ENCODE peak calls at places on chromosomes 2 and 18, in seven cellular contexts. T is heart left ventricle, L is T follicular helper cell, E is astrocyte, J is colonic mucosa, Z is endodermal cell, P is astrocyte of the cerebellum. F is an unnamed sample.

GRCh38 chr2:216621292-216621691 is 11.9 kb upstream of the IGFBP2 start:
- DNase-seq in T (no peak), L (no peak), E (no peak), J (no peak), Z (no peak), P (no peak), F (no peak)

GRCh38 chr18:32439241-32439640 is 31.4 kb downstream of the GAREM1 start:
- DNase-seq in T (no peak), L (no peak), E (no peak), J (no peak), Z (no peak), P (no peak), F (no peak)

GRCh38 chr2:37652199-37652640 is 19.2 kb downstream of the CDC42EP3 start:
- DNase-seq in T (no peak), L (no peak), E (peak; percentile 95), J (no peak), Z (no peak), P (peak; percentile 79), F (no peak)

GRCh38 chr2:108917078-108917440 is 72.0 kb downstream of the EDAR start:
- DNase-seq in T (no peak), L (no peak), E (peak; percentile 28), J (peak; percentile 28), Z (no peak), P (no peak), F (peak; percentile 29)

GRCh38 chr2:148218326-148219075 is 197.6 kb downstream of the MBD5 start:
- DNase-seq in T (no peak), L (no peak), E (no peak), J (no peak), Z (no peak), P (no peak), F (no peak)

GRCh38 chr18:47260138-47260923 is 8.9 kb upstream of the SKOR2 start:
- DNase-seq in T (peak; percentile 66), L (no peak), E (peak; percentile 13), J (peak; percentile 62), Z (peak; percentile 96), P (peak; percentile 16), F (peak; percentile 50)

GRCh38 chr2:191020742-191021381 is 6.9 kb upstream of the STAT1 start:
- DNase-seq in T (no peak), L (no peak), E (peak; percentile 83), J (peak; percentile 41), Z (no peak), P (peak; percentile 33), F (peak; percentile 36)

GRCh38 chr2:96868555-96869280 is 1.2 kb downstream of the SEMA4C start:
- DNase-seq in T (peak; percentile 94), L (peak; percentile 42), E (peak; percentile 82), J (peak; percentile 86), Z (peak; percentile 93), P (peak; percentile 67), F (peak; percentile 91)

GRCh38 chr2:55403177-55403998 is 16.3 kb downstream of the CCDC88A start:
- DNase-seq in T (no peak), L (no peak), E (peak; percentile 40), J (no peak), Z (no peak), P (no peak), F (no peak)

GRCh38 chr2:55779459-55780421 is 86.1 kb upstream of the PNPT1 start:
- DNase-seq in T (no peak), L (no peak), E (peak; percentile 93), J (no peak), Z (no peak), P (peak; percentile 41), F (no peak)

GRCh38 chr2:136327162-136327852 is 209.4 kb upstream of the CXCR4 start:
- DNase-seq in T (no peak), L (peak; percentile 81), E (peak; percentile 29), J (peak; percentile 19), Z (peak; percentile 61), P (no peak), F (peak; percentile 34)

GRCh38 chr18:6132751-6133368 is 237.5 kb upstream of the TMEM200C start:
- DNase-seq in T (no peak), L (no peak), E (no peak), J (no peak), Z (no peak), P (no peak), F (no peak)

GRCh38 chr2:195445639-195446038 is 211.4 kb upstream of the SLC39A10 start:
- DNase-seq in T (no peak), L (no peak), E (no peak), J (no peak), Z (no peak), P (no peak), F (no peak)

GRCh38 chr2:128550801-128551416 is 232.2 kb upstream of the HS6ST1 start:
- DNase-seq in T (no peak), L (no peak), E (no peak), J (no peak), Z (no peak), P (no peak), F (no peak)

GRCh38 chr2:171923206-171923605 is 945 bp downstream of the HAT1 start:
- DNase-seq in T (no peak), L (no peak), E (peak; percentile 13), J (peak; percentile 27), Z (no peak), P (no peak), F (no peak)

GRCh38 chr18:75558790-75559189 is 131.3 kb upstream of the SMIM21 start:
- DNase-seq in T (no peak), L (no peak), E (no peak), J (no peak), Z (no peak), P (no peak), F (no peak)

GRCh38 chr18:3514312-3515216 is 64.6 kb downstream of the TGIF1 start:
- DNase-seq in T (no peak), L (no peak), E (peak; percentile 37), J (no peak), Z (no peak), P (no peak), F (no peak)

F was measured in left colon.